ENCODE peak calls at places on chromosomes 2 and 18, in five cellular contexts. U, K, F, Q and W are unnamed samples.

GRCh38 chr2:31066594-31066993 is 71.6 kb downstream of the GALNT14 start:
- DNase-seq in U (no peak), K (no peak), F (no peak), Q (no peak), W (no peak)

GRCh38 chr2:202355993-202356505 is 20.1 kb upstream of the BMPR2 start:
- DNase-seq in U (no peak), K (no peak), F (no peak), Q (no peak), W (no peak)

GRCh38 chr2:42101641-42102605 is 54.1 kb downstream of the PKDCC start:
- DNase-seq in U (peak), K (peak), F (peak), Q (no peak), W (peak)

GRCh38 chr18:35072616-35073015 is 31.4 kb downstream of the MAPRE2 start:
- DNase-seq in U (no peak), K (no peak), F (no peak), Q (no peak), W (no peak)

GRCh38 chr2:60306231-60306861 is 247.1 kb downstream of the BCL11A start:
- DNase-seq in U (no peak), K (no peak), F (no peak), Q (no peak), W (no peak)

GRCh38 chr2:28423856-28424605 is 31.4 kb downstream of the FOSL2 start:
- DNase-seq in U (no peak), K (no peak), F (no peak), Q (no peak), W (no peak)

GRCh38 chr2:162111958-162112850 is 38.2 kb upstream of the DPP4 start:
- DNase-seq in U (no peak), K (no peak), F (no peak), Q (no peak), W (no peak)

GRCh38 chr2:157178865-157179264 is 78.6 kb upstream of the GALNT5 start:
- DNase-seq in U (no peak), K (no peak), F (no peak), Q (no peak), W (no peak)

GRCh38 chr2:31414601-31415241 is at the start of gene XDH:
- DNase-seq in U (peak), K (no peak), F (no peak), Q (no peak), W (no peak)

GRCh38 chr2:152407204-152407721 is 72.3 kb downstream of the FMNL2 start:
- DNase-seq in U (peak), K (no peak), F (peak), Q (peak), W (no peak)